ENCODE peak calls at places on chromosomes 12 and 14, in four cellular contexts. U is HCT116, Z is H1, L is K562. P is an unnamed sample.

GRCh38 chr12:80593766-80594165 is 113.7 kb upstream of the MYF6 start:
- DNase-seq in U (no peak), Z (no peak), L (no peak), P (no peak)

GRCh38 chr12:125332900-125333299 is 267.7 kb downstream of the AACS start:
- DNase-seq in U (no peak), Z (peak), L (no peak), P (no peak)

GRCh38 chr12:10701226-10701681 is 21.9 kb downstream of the YBX3 start:
- DNase-seq in U (no peak), Z (no peak), L (no peak), P (no peak)

GRCh38 chr12:124906606-124907261 is 7.7 kb downstream of the UBC start:
- DNase-seq in U (peak), Z (peak), L (peak), P (peak)

GRCh38 chr12:86179855-86180254 is 76.3 kb downstream of the MGAT4C start:
- DNase-seq in U (no peak), Z (no peak), L (no peak), P (no peak)

GRCh38 chr12:68034567-68034966 is 45.3 kb downstream of the IFNG-AS1 start:
- DNase-seq in U (no peak), Z (no peak), L (no peak), P (no peak)

GRCh38 chr14:85622106-85622505 is 92.2 kb downstream of the FLRT2 start:
- DNase-seq in U (no peak), Z (no peak), L (no peak), P (no peak)

GRCh38 chr14:53153702-53154112 is 584 bp upstream of the DDHD1 start:
- DNase-seq in U (no peak), Z (no peak), L (no peak), P (no peak)

GRCh38 chr12:105860556-105861207 is 278.1 kb downstream of the NUAK1 start:
- DNase-seq in U (no peak), Z (no peak), L (no peak), P (peak)

GRCh38 chr14:49962616-49963015 is 69.7 kb downstream of the ARF6 start:
- DNase-seq in U (no peak), Z (no peak), L (peak), P (no peak)

GRCh38 chr14:50003213-50004021 is 110.5 kb downstream of the ARF6 start:
- DNase-seq in U (peak), Z (peak), L (peak), P (peak)

GRCh38 chr12:118103231-118103600 is 595 bp downstream of the VSIG10 start:
- DNase-seq in U (no peak), Z (peak), L (no peak), P (no peak)

GRCh38 chr14:34449819-34450541 is 12.1 kb downstream of the SPTSSA start:
- DNase-seq in U (no peak), Z (no peak), L (no peak), P (no peak)

GRCh38 chr12:103431950-103432349 is 63.8 kb downstream of the C12orf42 start:
- DNase-seq in U (no peak), Z (no peak), L (no peak), P (no peak)

GRCh38 chr14:100252684-100253083 is 13.7 kb downstream of the YY1 start:
- DNase-seq in U (no peak), Z (no peak), L (no peak), P (no peak)

GRCh38 chr14:100246136-100246535 is 7.2 kb downstream of the YY1 start:
- DNase-seq in U (no peak), Z (no peak), L (no peak), P (no peak)

GRCh38 chr14:100250732-100251465 is 12.0 kb downstream of the YY1 start:
- DNase-seq in U (no peak), Z (no peak), L (no peak), P (no peak)

GRCh38 chr14:100241279-100241678 is 2.3 kb downstream of the YY1 start:
- DNase-seq in U (no peak), Z (no peak), L (no peak), P (no peak)

GRCh38 chr14:100246809-100247428 is 8.0 kb downstream of the YY1 start:
- DNase-seq in U (peak), Z (no peak), L (peak), P (peak)
- TF ChIP-seq FOSL1 in U (no peak), Z (no peak), L (no peak), P (no peak)

GRCh38 chr12:95083938-95084337 is 10.5 kb upstream of the NR2C1 start:
- DNase-seq in U (no peak), Z (no peak), L (no peak), P (no peak)
- TF ChIP-seq FOSL1 in U (no peak), Z (no peak), L (no peak), P (no peak)

DNA sequence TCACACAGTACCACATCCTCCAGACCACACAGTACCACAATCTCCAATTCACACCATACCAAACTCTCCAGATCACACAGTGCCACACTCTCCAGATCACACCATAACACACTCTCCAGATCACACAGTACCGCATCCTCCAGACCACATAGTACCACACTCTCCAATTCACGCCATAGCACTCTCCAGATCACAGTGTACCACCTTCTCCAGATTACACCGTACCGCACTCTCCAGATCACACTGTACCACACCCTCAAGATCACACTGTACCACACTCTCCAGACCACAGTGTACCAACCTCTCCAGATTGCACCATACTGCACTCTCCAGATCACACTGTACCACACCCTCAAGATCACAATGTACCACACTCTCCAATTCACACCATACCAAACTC is 184.9 kb downstream of the NTF3 start:
- DNase-seq in U (no peak), Z (no peak), L (no peak), P (no peak)
- TF ChIP-seq FOSL1 in U (no peak), Z (no peak), L (no peak), P (no peak)

GRCh38 chr12:126772171-126772864 is 1494.7 kb upstream of the TMEM132C start:
- DNase-seq in U (peak), Z (no peak), L (peak), P (peak)
- TF ChIP-seq FOSL1 in U (peak), Z (no peak), L (peak), P (no peak)

DNA sequence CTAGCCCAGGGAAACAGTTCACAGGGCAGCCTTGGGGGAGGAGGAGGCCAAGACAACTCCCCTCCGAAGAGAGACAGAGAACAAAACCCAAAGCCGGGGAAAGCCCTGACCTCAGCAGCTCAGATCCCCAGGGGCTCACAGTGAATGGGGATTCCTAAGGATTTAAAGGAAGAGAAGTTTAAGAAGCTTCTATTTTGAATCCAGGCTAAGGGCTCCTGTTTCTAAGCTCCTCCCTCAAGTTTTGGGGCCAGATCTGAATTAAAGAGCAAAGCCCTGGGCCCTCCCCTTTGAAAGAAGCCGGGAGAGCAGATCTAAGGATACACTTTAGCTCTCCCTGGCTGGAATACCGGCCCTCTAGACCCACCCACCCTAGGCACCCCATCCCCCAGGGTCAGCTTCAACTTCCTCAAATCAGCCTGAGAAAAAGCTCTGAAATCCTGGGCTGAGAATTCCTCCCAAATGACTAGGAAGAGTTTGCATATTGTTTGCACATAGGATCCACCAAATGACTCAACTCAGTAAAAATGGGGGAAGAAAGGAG is 3.9 kb downstream of the KDM2B start:
- DNase-seq in U (no peak), Z (peak), L (no peak), P (peak)
- TF ChIP-seq FOSL1 in U (no peak), Z (no peak), L (no peak), P (no peak)

GRCh38 chr12:30098677-30099076 is 314.9 kb upstream of the TMTC1 start:
- DNase-seq in U (no peak), Z (no peak), L (no peak), P (no peak)
- TF ChIP-seq FOSL1 in U (no peak), Z (no peak), L (no peak), P (no peak)

GRCh38 chr14:30264161-30264560 is 294.8 kb upstream of the G2E3 start:
- DNase-seq in U (no peak), Z (no peak), L (no peak), P (no peak)
- TF ChIP-seq FOSL1 in U (no peak), Z (no peak), L (no peak), P (no peak)

P was measured in HepG2.